ENCODE peak calls at places on chromosomes 5 and 9, in four cellular contexts. X, O, T and B are unnamed samples.

GRCh38 chr5:116441223-116441622 is 133.4 kb downstream of the SEMA6A start:
- DNase-seq in X (no peak), O (peak), T (no peak), B (no peak)

GRCh38 chr5:89981871-89982773 is 427.4 kb downstream of the CETN3 start:
- DNase-seq in X (no peak), O (no peak), T (no peak), B (no peak)

GRCh38 chr5:31054436-31054835 is 139.1 kb upstream of the CDH6 start:
- DNase-seq in X (no peak), O (no peak), T (no peak), B (no peak)

GRCh38 chr9:134886413-134886913 is 5.9 kb downstream of the FCN2 start:
- DNase-seq in X (no peak), O (no peak), T (no peak), B (no peak)

GRCh38 chr9:137634016-137634415 is 15.2 kb downstream of the EHMT1 start:
- DNase-seq in X (no peak), O (no peak), T (no peak), B (no peak)

GRCh38 chr9:121613009-121613766 is 38.2 kb upstream of the DAB2IP start:
- DNase-seq in X (no peak), O (no peak), T (no peak), B (no peak)

GRCh38 chr5:61167382-61167781 is 5.1 kb upstream of the SMIM15 start:
- DNase-seq in X (no peak), O (no peak), T (no peak), B (no peak)

GRCh38 chr5:100708625-100709171 is 173.5 kb downstream of the FAM174A start:
- DNase-seq in X (no peak), O (no peak), T (no peak), B (no peak)

GRCh38 chr9:93670208-93671029 is 94.0 kb downstream of the PHF2 start:
- DNase-seq in X (no peak), O (no peak), T (no peak), B (peak)

GRCh38 chr9:22416692-22417060 is 29.9 kb upstream of the DMRTA1 start:
- DNase-seq in X (no peak), O (no peak), T (no peak), B (no peak)

GRCh38 chr5:139592289-139592688 is 31.1 kb downstream of the UBE2D2 start:
- DNase-seq in X (no peak), O (no peak), T (no peak), B (no peak)

GRCh38 chr5:138610468-138611294 is 35.5 kb upstream of the HSPA9 start:
- DNase-seq in X (no peak), O (peak), T (no peak), B (no peak)

GRCh38 chr5:173395257-173395932 is 67.2 kb upstream of the STC2 start:
- DNase-seq in X (no peak), O (no peak), T (no peak), B (no peak)

GRCh38 chr9:7910426-7911015 is 110.9 kb upstream of the DMAC1 start:
- DNase-seq in X (no peak), O (no peak), T (no peak), B (no peak)

GRCh38 chr9:86405926-86406325 is 51.7 kb upstream of the TUT7 start:
- DNase-seq in X (no peak), O (no peak), T (no peak), B (no peak)

GRCh38 chr5:140357731-140358093 is 2.3 kb upstream of the SLC4A9 start:
- DNase-seq in X (peak), O (no peak), T (peak), B (peak)

GRCh38 chr5:52579391-52579790 is 208.3 kb upstream of the ITGA1 start:
- DNase-seq in X (no peak), O (no peak), T (no peak), B (no peak)

GRCh38 chr9:89954229-89954628 is 349.4 kb downstream of the GADD45G start:
- DNase-seq in X (no peak), O (no peak), T (no peak), B (no peak)

GRCh38 chr9:2613730-2614271 is 7.8 kb upstream of the VLDLR start:
- DNase-seq in X (no peak), O (no peak), T (no peak), B (no peak)

GRCh38 chr5:80408475-80408875 is 611 bp downstream of the ZFYVE16 start:
- DNase-seq in X (peak), O (no peak), T (peak), B (no peak)

GRCh38 chr5:65213921-65214525 is 267.7 kb downstream of the ADAMTS6 start:
- DNase-seq in X (no peak), O (peak), T (no peak), B (no peak)

GRCh38 chr5:171630047-171630669 is 155.5 kb upstream of the SMIM23 start:
- DNase-seq in X (no peak), O (no peak), T (no peak), B (no peak)

GRCh38 chr9:112624711-112625707 is 92.9 kb downstream of the INIP start:
- DNase-seq in X (no peak), O (no peak), T (no peak), B (no peak)